ENCODE peak calls at places on chromosomes 5 and 9, in nine cellular contexts. R, L, F, C, U, V, Q, X and J are unnamed samples.

GRCh38 chr9:83701286-83701685 is 6.5 kb downstream of the UBQLN1 start:
- DNase-seq in R (no peak), L (no peak), F (no peak), C (no peak), U (no peak), V (no peak), Q (no peak), X (no peak), J (no peak)

GRCh38 chr9:114037961-114038723 is 40.0 kb downstream of the AMBP start:
- DNase-seq in R (no peak), L (peak; percentile 96), F (peak; percentile 31), C (no peak), U (no peak), V (no peak), Q (peak; percentile 50), X (no peak), J (no peak)

GRCh38 chr9:73446306-73446705 is 294.6 kb downstream of the ANXA1 start:
- DNase-seq in R (no peak), L (no peak), F (no peak), C (no peak), U (no peak), V (no peak), Q (no peak), X (no peak), J (no peak)

GRCh38 chr9:111970827-111971226 is 74.2 kb downstream of the UGCG start:
- DNase-seq in R (no peak), L (no peak), F (peak; percentile 5), C (no peak), U (no peak), V (no peak), Q (no peak), X (no peak), J (no peak)

GRCh38 chr9:74642376-74642775 is 145.2 kb downstream of the RORB start:
- DNase-seq in R (peak; percentile 81), L (no peak), F (no peak), C (no peak), U (no peak), V (no peak), Q (no peak), X (no peak), J (peak; percentile 77)

GRCh38 chr9:35164711-35165110 is 2.9 kb downstream of the UNC13B start:
- DNase-seq in R (no peak), L (no peak), F (no peak), C (no peak), U (no peak), V (no peak), Q (no peak), X (no peak), J (no peak)

GRCh38 chr5:154302181-154302580 is 111.6 kb downstream of the GALNT10 start:
- DNase-seq in R (peak; percentile 65), L (no peak), F (peak; percentile 88), C (no peak), U (no peak), V (peak; percentile 73), Q (peak; percentile 63), X (peak; percentile 72), J (peak; percentile 51)

GRCh38 chr5:23507278-23507685 is at the start of gene PRDM9:
- DNase-seq in R (peak; percentile 87), L (no peak), F (no peak), C (peak; percentile 61), U (no peak), V (peak; percentile 62), Q (no peak), X (peak; percentile 49), J (peak; percentile 64)

GRCh38 chr5:116733995-116734716 is 159.5 kb upstream of the SEMA6A start:
- DNase-seq in R (no peak), L (peak; percentile 10), F (peak; percentile 70), C (no peak), U (no peak), V (peak; percentile 23), Q (no peak), X (no peak), J (no peak)

GRCh38 chr5:67092447-67093023 is 104.1 kb downstream of the CD180 start:
- DNase-seq in R (no peak), L (no peak), F (no peak), C (no peak), U (no peak), V (no peak), Q (no peak), X (no peak), J (no peak)

GRCh38 chr9:14320272-14321245 is 6.6 kb upstream of the NFIB start:
- DNase-seq in R (no peak), L (no peak), F (no peak), C (no peak), U (no peak), V (peak; percentile 47), Q (no peak), X (peak; percentile 50), J (no peak)

GRCh38 chr5:59450245-59450644 is 443.3 kb downstream of the PDE4D start:
- DNase-seq in R (no peak), L (no peak), F (no peak), C (no peak), U (no peak), V (no peak), Q (no peak), X (no peak), J (no peak)
- TF ChIP-seq CTCF in R (no peak), L (peak; percentile 22), F (no peak), C (no peak), U (peak; percentile 6), V (no peak), Q (no peak), X (no peak), J (no peak)

DNA sequence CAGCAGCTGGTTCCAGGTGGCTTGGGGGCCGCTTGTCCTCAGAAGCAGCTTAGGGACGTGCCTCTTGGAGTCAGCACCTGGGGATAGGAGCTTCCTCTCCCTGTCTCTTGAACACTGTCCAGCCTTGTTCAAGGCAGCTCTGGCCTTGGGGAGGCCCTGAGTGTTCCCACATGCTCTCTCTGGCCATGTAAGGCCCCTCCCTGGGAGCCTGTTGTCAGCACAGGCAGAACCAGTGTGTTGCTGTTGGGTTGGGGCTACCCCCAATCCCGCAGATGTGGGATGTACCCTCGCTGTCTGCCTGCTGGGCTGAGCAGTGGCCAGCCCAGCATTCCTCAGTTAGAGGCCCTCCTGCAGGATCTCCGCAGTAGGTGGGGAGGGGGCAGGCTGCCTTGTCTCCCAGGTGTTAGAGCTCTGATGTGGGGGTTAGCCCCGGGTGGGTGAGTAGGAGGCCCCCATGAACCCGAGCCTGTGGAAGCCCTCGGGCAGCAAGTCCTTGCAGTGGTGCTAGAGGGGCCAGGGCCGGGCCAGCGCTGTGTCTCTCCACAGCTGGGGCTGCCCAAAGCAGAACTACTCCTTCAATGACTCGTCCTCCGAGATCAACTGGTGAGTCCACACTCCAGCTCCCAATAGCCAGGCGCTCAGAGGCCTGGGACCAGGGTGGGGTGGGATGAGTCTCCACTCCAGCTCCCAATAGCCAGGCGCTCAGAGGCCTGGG is 51.6 kb downstream of the KCNT1 start:
- DNase-seq in R (no peak), L (no peak), F (no peak), C (no peak), U (no peak), V (no peak), Q (no peak), X (no peak), J (no peak)
- H3K4me1 ChIP-seq in R (no peaks in the 10 kb centered on the region), L (no peaks in the 10 kb centered on the region), F (no peaks in the 10 kb centered on the region), C (no peaks in the 10 kb centered on the region), U (no peaks in the 10 kb centered on the region), V (no peaks in the 10 kb centered on the region), Q (no peaks in the 10 kb centered on the region), X (no peaks in the 10 kb centered on the region), J (no peaks in the 10 kb centered on the region)

GRCh38 chr5:145887217-145887616 is 14.4 kb upstream of the GRXCR2 start:
- DNase-seq in R (no peak), L (no peak), F (no peak), C (peak; percentile 12), U (peak; percentile 12), V (no peak), Q (no peak), X (no peak), J (no peak)

GRCh38 chr5:145889611-145890010 is 16.8 kb upstream of the GRXCR2 start:
- DNase-seq in R (no peak), L (no peak), F (no peak), C (no peak), U (no peak), V (no peak), Q (no peak), X (no peak), J (no peak)

DNA sequence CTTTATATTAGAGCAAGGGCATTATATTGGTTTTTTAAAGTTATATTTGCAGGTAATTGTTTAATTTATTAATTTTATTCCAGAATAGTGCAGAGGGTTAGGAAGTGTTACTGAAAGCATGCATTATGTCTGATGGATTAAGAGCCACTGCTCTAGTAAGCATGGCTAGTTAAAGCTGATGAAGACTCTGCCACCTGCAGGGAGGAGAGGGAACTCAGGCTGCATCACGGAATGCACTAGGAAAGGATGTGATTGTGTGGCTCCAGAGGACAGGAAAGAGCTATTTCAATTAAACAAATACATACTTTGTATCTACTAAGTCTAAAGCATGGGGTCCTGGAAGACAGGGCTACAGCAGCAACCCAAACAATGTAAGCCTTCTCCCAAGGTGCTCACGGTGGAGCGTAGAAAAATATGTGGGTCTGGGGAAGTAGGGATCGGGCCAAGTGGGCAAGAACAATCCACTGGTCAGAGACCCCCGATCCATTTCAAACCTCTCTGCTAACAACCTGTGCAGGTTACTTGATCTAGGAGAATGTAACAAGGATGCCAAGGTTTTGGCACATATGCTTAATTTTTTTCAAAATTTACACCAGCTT is 15.3 kb upstream of the GRXCR2 start:
- DNase-seq in R (no peak), L (peak; percentile 81), F (no peak), C (peak; percentile 56), U (peak; percentile 60), V (no peak), Q (no peak), X (no peak), J (no peak)
- TF ChIP-seq CTCF in R (peak; percentile 59), L (peak; percentile 84), F (peak; percentile 16), C (peak; percentile 81), U (peak; percentile 78), V (peak; percentile 68), Q (peak; percentile 65), X (peak; percentile 27), J (peak; percentile 56)

GRCh38 chr5:126978258-126978657 is 52.1 kb downstream of the MARCHF3 start:
- DNase-seq in R (no peak), L (no peak), F (no peak), C (no peak), U (no peak), V (no peak), Q (no peak), X (no peak), J (no peak)
- H3K4me1 ChIP-seq in R (no peaks in the 10 kb centered on the region), L (peaks cover 10% of the 10 kb centered on the region), F (no peaks in the 10 kb centered on the region), C (peaks cover 3% of the 10 kb centered on the region), U (no peaks in the 10 kb centered on the region), V (peaks cover 56% of the 10 kb centered on the region), Q (peaks cover 25% of the 10 kb centered on the region), X (peaks cover 17% of the 10 kb centered on the region), J (peaks cover under 1% of the 10 kb centered on the region)

GRCh38 chr5:163352531-163352930 is 84.9 kb upstream of the CCNG1 start:
- DNase-seq in R (no peak), L (no peak), F (no peak), C (no peak), U (no peak), V (no peak), Q (no peak), X (no peak), J (no peak)

GRCh38 chr5:163347671-163348070 is 89.7 kb upstream of the CCNG1 start:
- DNase-seq in R (no peak), L (peak; percentile 79), F (no peak), C (peak; percentile 59), U (peak; percentile 51), V (no peak), Q (no peak), X (peak; percentile 32), J (no peak)

GRCh38 chr5:163354685-163355084 is 82.7 kb upstream of the CCNG1 start:
- DNase-seq in R (no peak), L (no peak), F (no peak), C (no peak), U (no peak), V (no peak), Q (no peak), X (no peak), J (no peak)

GRCh38 chr5:163350083-163350482 is 87.3 kb upstream of the CCNG1 start:
- DNase-seq in R (no peak), L (no peak), F (no peak), C (no peak), U (no peak), V (no peak), Q (no peak), X (no peak), J (no peak)
- TF ChIP-seq CTCF in R (peak; percentile 10), L (peak; percentile 10), F (no peak), C (no peak), U (no peak), V (no peak), Q (no peak), X (no peak), J (no peak)